ENCODE peak calls at places on chromosomes 1 and 21, in four cellular contexts. One of them, this sample, is unnamed. For H3K4me1, the result is how much of the 10 kb centered on the place peaks cover.

GRCh38 chr1:106571109-106571508 is 485.4 kb upstream of the PRMT6 start:
- DNase-seq in HepG2: no peak
- DNase-seq in K562: no peak
- DNase-seq in HCT116: no peak
- DNase-seq in this sample: no peak

GRCh38 chr1:25729774-25730173 is 70.2 kb upstream of the SELENON start:
- DNase-seq in HepG2: no peak
- DNase-seq in K562: no peak
- DNase-seq in HCT116: no peak
- DNase-seq in this sample: no peak

GRCh38 chr1:171137580-171137979 is 46.9 kb downstream of the FMO3 start:
- DNase-seq in HepG2: no peak
- DNase-seq in K562: no peak
- DNase-seq in HCT116: no peak
- DNase-seq in this sample: no peak

GRCh38 chr1:37323486-37324377 is 150.6 kb upstream of the ZC3H12A start:
- DNase-seq in HepG2: peak
- DNase-seq in K562: peak
- DNase-seq in HCT116: no peak
- DNase-seq in this sample: peak

GRCh38 chr1:2166695-2167094 is 27.9 kb downstream of the FAAP20 start:
- DNase-seq in HepG2: no peak
- DNase-seq in K562: no peak
- DNase-seq in HCT116: no peak
- DNase-seq in this sample: no peak

GRCh38 chr1:23568608-23569383 is 9.5 kb upstream of the ID3 start:
- DNase-seq in HepG2: no peak
- DNase-seq in K562: peak
- DNase-seq in HCT116: no peak
- DNase-seq in this sample: no peak

GRCh38 chr1:117128323-117129079 is 7.0 kb upstream of the TRIM45 start:
- DNase-seq in HepG2: no peak
- DNase-seq in K562: no peak
- DNase-seq in HCT116: peak
- DNase-seq in this sample: no peak

GRCh38 chr1:156025873-156026272 is 5.1 kb upstream of the SSR2 start:
- DNase-seq in HepG2: peak
- DNase-seq in K562: peak
- DNase-seq in HCT116: peak
- DNase-seq in this sample: no peak

GRCh38 chr1:151710187-151710586 is 6.4 kb downstream of the CELF3 start:
- DNase-seq in HepG2: no peak
- DNase-seq in K562: peak
- DNase-seq in HCT116: no peak
- DNase-seq in this sample: no peak

GRCh38 chr1:160208179-160209040 is 3.2 kb downstream of the PEA15 start:
- DNase-seq in HepG2: no peak
- DNase-seq in K562: peak
- DNase-seq in HCT116: no peak
- DNase-seq in this sample: no peak

GRCh38 chr21:39958731-39959130 is 91.5 kb downstream of the PCP4 start:
- DNase-seq in HepG2: no peak
- DNase-seq in K562: no peak
- DNase-seq in HCT116: no peak
- DNase-seq in this sample: no peak

GRCh38 chr1:78078358-78078757 is 32.6 kb downstream of the GIPC2 start:
- DNase-seq in HepG2: no peak
- DNase-seq in K562: no peak
- DNase-seq in HCT116: no peak
- DNase-seq in this sample: no peak

GRCh38 chr1:28134651-28135207 is 41.8 kb downstream of the PTAFR start:
- DNase-seq in HepG2: no peak
- DNase-seq in K562: no peak
- DNase-seq in HCT116: no peak
- DNase-seq in this sample: no peak

GRCh38 chr1:94550800-94551241 is 9.3 kb upstream of the F3 start:
- DNase-seq in HepG2: no peak
- DNase-seq in K562: no peak
- DNase-seq in HCT116: no peak
- DNase-seq in this sample: no peak

GRCh38 chr1:23592209-23592905 is 33.1 kb upstream of the ID3 start:
- DNase-seq in HepG2: no peak
- DNase-seq in K562: no peak
- DNase-seq in HCT116: no peak
- DNase-seq in this sample: no peak

DNA sequence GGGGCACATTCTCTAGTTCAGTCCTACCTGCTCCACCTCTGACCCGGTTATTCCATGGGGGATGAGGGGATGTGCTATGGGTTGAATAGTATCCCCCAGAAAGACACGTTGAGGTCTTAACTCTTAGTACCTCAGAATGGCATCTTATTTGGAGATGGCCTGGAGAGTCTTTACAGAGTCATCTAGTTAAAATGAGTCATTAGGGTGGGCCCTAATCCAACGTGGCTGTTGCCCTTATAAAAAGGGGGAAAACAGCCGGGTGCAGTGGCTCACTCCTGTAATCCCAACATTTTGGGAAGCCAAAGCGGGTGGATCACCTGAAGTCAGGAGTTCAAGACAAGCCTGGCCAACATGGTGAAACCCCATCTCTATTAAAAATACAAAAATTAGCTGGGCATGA is 5.7 kb downstream of the TMPRSS3 start:
- DNase-seq in HepG2: no peak
- DNase-seq in K562: no peak
- DNase-seq in HCT116: no peak
- DNase-seq in this sample: no peak
- H3K4me1 ChIP-seq in HepG2: half or more
- H3K4me1 ChIP-seq in K562: under half
- H3K4me1 ChIP-seq in HCT116: under half
- H3K4me1 ChIP-seq in this sample: under half

GRCh38 chr1:184367427-184368038 is 19.3 kb upstream of the C1orf21 start:
- DNase-seq in HepG2: no peak
- DNase-seq in K562: no peak
- DNase-seq in HCT116: no peak
- DNase-seq in this sample: no peak

GRCh38 chr1:184370850-184371249 is 16.0 kb upstream of the C1orf21 start:
- DNase-seq in HepG2: no peak
- DNase-seq in K562: no peak
- DNase-seq in HCT116: no peak
- DNase-seq in this sample: no peak

GRCh38 chr1:184368354-184368753 is 18.5 kb upstream of the C1orf21 start:
- DNase-seq in HepG2: no peak
- DNase-seq in K562: no peak
- DNase-seq in HCT116: no peak
- DNase-seq in this sample: no peak

GRCh38 chr1:184376359-184376758 is 10.5 kb upstream of the C1orf21 start:
- DNase-seq in HepG2: no peak
- DNase-seq in K562: no peak
- DNase-seq in HCT116: no peak
- DNase-seq in this sample: no peak

DNA sequence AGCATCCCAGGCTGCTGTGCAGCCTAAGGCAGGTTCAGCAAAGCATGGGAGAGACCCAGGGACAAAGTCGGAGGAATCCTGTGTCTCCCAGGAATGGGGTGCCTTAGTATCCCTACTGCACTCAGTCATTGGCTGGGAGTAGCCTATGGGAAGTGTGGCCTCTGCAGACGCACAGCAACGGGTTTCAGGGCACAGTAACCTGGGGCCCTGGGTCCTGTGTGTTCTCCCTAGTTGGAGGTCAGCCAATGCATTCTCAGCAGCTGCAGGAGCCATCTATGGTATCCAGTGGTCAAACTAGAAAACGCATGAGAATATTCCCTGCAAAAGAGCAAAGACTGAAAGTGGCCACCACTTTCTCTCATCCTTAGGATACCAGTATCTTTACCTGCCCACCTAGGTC is 13.7 kb upstream of the C1orf21 start:
- DNase-seq in HepG2: no peak
- DNase-seq in K562: no peak
- DNase-seq in HCT116: no peak
- DNase-seq in this sample: no peak
- TF ChIP-seq TCF7L2 in HepG2: no peak
- TF ChIP-seq TCF7L2 in K562: no peak
- TF ChIP-seq TCF7L2 in HCT116: no peak
- TF ChIP-seq TCF7L2 in this sample: no peak

GRCh38 chr1:208205216-208206013 is 38.8 kb downstream of the PLXNA2 start:
- DNase-seq in HepG2: no peak
- DNase-seq in K562: no peak
- DNase-seq in HCT116: no peak
- DNase-seq in this sample: no peak

GRCh38 chr1:208208132-208208487 is 36.1 kb downstream of the PLXNA2 start:
- DNase-seq in HepG2: no peak
- DNase-seq in K562: no peak
- DNase-seq in HCT116: no peak
- DNase-seq in this sample: no peak

GRCh38 chr1:208209286-208209685 is 34.9 kb downstream of the PLXNA2 start:
- DNase-seq in HepG2: no peak
- DNase-seq in K562: no peak
- DNase-seq in HCT116: no peak
- DNase-seq in this sample: no peak

GRCh38 chr1:208206092-208206698 is 38.0 kb downstream of the PLXNA2 start:
- DNase-seq in HepG2: no peak
- DNase-seq in K562: no peak
- DNase-seq in HCT116: no peak
- DNase-seq in this sample: no peak

GRCh38 chr1:208207388-208208131 is 36.6 kb downstream of the PLXNA2 start:
- DNase-seq in HepG2: peak
- DNase-seq in K562: no peak
- DNase-seq in HCT116: no peak
- DNase-seq in this sample: no peak
- TF ChIP-seq SIN3A in HepG2: no peak
- TF ChIP-seq SIN3A in K562: no peak
- TF ChIP-seq SIN3A in HCT116: no peak
- TF ChIP-seq SIN3A in this sample: no peak

GRCh38 chr1:9418851-9419250 is 120.4 kb upstream of the SLC25A33 start:
- DNase-seq in HepG2: no peak
- DNase-seq in K562: no peak
- DNase-seq in HCT116: no peak
- DNase-seq in this sample: no peak

GRCh38 chr1:9416506-9416905 is 122.8 kb upstream of the SLC25A33 start:
- DNase-seq in HepG2: no peak
- DNase-seq in K562: no peak
- DNase-seq in HCT116: no peak
- DNase-seq in this sample: no peak

GRCh38 chr1:9417695-9418094 is 121.6 kb upstream of the SLC25A33 start:
- DNase-seq in HepG2: no peak
- DNase-seq in K562: no peak
- DNase-seq in HCT116: no peak
- DNase-seq in this sample: no peak

GRCh38 chr1:9419642-9420041 is 119.6 kb upstream of the SLC25A33 start:
- DNase-seq in HepG2: no peak
- DNase-seq in K562: no peak
- DNase-seq in HCT116: no peak
- DNase-seq in this sample: no peak

DNA sequence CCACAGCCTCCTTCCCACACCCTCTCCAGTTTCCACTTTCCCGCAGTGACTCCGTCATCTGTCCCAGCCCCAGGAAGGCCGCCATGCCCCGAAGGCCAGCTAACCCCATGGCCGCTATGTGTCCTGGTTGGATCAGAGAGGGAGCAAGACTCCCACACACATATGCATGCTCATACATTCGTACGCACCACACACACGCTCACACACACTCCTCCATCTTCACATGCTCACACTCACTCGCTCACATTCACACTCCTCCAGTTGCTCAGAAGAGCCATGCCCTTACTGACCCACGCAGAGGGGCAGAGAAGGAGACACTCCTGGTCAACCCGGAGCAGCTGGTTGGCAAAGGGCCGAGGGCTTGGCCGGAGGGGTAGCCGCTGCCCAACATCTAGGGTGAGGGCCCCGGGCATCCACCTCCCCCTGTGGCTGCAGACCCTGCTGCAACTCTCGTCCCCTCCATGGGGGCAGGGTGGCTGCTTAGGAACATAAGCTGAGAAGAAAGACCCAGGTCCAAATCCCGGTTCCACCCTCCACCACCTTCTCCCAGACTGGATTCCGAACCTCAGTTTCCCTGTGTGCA is 122.3 kb upstream of the SLC25A33 start:
- DNase-seq in HepG2: no peak
- DNase-seq in K562: no peak
- DNase-seq in HCT116: no peak
- DNase-seq in this sample: no peak
- H3K4me1 ChIP-seq in HepG2: under half
- H3K4me1 ChIP-seq in K562: under half
- H3K4me1 ChIP-seq in HCT116: under half
- H3K4me1 ChIP-seq in this sample: under half

DNA sequence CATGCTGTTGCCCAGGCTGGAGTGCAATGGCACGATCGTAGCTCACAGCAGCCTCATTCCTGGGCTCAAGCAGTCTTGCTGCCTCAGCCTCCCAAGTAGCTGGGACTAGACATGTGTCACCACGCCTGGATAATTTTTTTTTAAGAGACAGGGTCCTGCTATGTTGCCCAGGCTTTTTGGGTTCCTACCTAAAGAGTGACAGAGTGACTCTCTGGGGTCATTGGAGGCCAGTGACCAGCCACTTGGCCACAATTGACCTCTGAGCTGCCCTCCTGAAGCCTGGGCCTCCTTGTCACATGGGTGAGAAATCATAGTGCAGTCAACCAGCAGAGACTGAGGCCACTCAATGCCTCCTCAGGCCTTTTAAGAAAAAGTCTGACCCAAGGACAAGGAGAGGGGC is 5.7 kb downstream of the DIO1 start:
- DNase-seq in HepG2: no peak
- DNase-seq in K562: no peak
- DNase-seq in HCT116: no peak
- DNase-seq in this sample: no peak
- TF ChIP-seq TCF7L2 in HepG2: no peak
- TF ChIP-seq TCF7L2 in K562: no peak
- TF ChIP-seq TCF7L2 in HCT116: no peak
- TF ChIP-seq TCF7L2 in this sample: no peak